ENCODE peak calls at places on chromosomes 7 and 10, in five cellular contexts. C, H, S, F and G are unnamed samples.

GRCh38 chr10:71771204-71771603 is 2.1 kb downstream of the VSIR start:
- DNase-seq in C (no peak), H (peak; percentile 69), S (no peak), F (no peak), G (no peak)

GRCh38 chr10:72852428-72852827 is 41.1 kb upstream of the OIT3 start:
- DNase-seq in C (no peak), H (no peak), S (no peak), F (no peak), G (no peak)

GRCh38 chr7:114432627-114433026 is 18.0 kb downstream of the FOXP2 start:
- DNase-seq in C (no peak), H (no peak), S (no peak), F (no peak), G (no peak)

GRCh38 chr10:75877877-75878276 is 446.5 kb downstream of the LRMDA start:
- DNase-seq in C (no peak), H (no peak), S (no peak), F (no peak), G (no peak)

GRCh38 chr10:3173173-3173878 is 744 bp upstream of the PITRM1 start:
- DNase-seq in C (no peak), H (peak; percentile 95), S (peak; percentile 98), F (no peak), G (peak; percentile 100)

GRCh38 chr10:88114368-88114767 is 250.9 kb downstream of the PTEN start:
- DNase-seq in C (peak; percentile 57), H (peak; percentile 78), S (peak; percentile 47), F (no peak), G (peak; percentile 62)

GRCh38 chr7:96675548-96675947 is 34.1 kb downstream of the SEM1 start:
- DNase-seq in C (no peak), H (no peak), S (no peak), F (no peak), G (no peak)

GRCh38 chr10:85847085-85847484 is 519.5 kb downstream of the GRID1 start:
- DNase-seq in C (no peak), H (no peak), S (no peak), F (no peak), G (no peak)

GRCh38 chr7:91812388-91812787 is 68.1 kb downstream of the MTERF1 start:
- DNase-seq in C (no peak), H (no peak), S (peak; percentile 11), F (no peak), G (no peak)

GRCh38 chr10:19974138-19974537 is 157.9 kb downstream of the PLXDC2 start:
- DNase-seq in C (no peak), H (no peak), S (no peak), F (no peak), G (no peak)

GRCh38 chr7:123492485-123492884 is 41.9 kb downstream of the IQUB start:
- DNase-seq in C (no peak), H (no peak), S (no peak), F (no peak), G (no peak)

GRCh38 chr7:22194633-22195273 is 162.2 kb downstream of the RAPGEF5 start:
- DNase-seq in C (no peak), H (no peak), S (no peak), F (no peak), G (no peak)

GRCh38 chr7:74039337-74039736 is 11.4 kb downstream of the ELN start:
- DNase-seq in C (no peak), H (no peak), S (peak; percentile 10), F (no peak), G (no peak)

GRCh38 chr10:58796242-58796641 is 283.6 kb downstream of the BICC1 start:
- DNase-seq in C (no peak), H (no peak), S (peak; percentile 74), F (peak; percentile 18), G (no peak)

GRCh38 chr7:30193333-30193943 is 58.7 kb downstream of the MTURN start:
- DNase-seq in C (no peak), H (no peak), S (no peak), F (no peak), G (no peak)

GRCh38 chr7:149719912-149720335 is 53.5 kb downstream of the ZNF467 start:
- DNase-seq in C (no peak), H (no peak), S (no peak), F (no peak), G (no peak)

GRCh38 chr10:100446130-100446761 is 16.6 kb upstream of the WNT8B start:
- DNase-seq in C (no peak), H (no peak), S (no peak), F (no peak), G (peak; percentile 37)

GRCh38 chr7:129882531-129882930 is 70.2 kb downstream of the UBE2H start:
- DNase-seq in C (no peak), H (no peak), S (no peak), F (no peak), G (no peak)

GRCh38 chr7:134083766-134084487 is 43.2 kb upstream of the LRGUK start:
- DNase-seq in C (no peak), H (no peak), S (peak; percentile 28), F (peak; percentile 16), G (no peak)

GRCh38 chr7:17989546-17989945 is 38.1 kb downstream of the PRPS1L1 start:
- DNase-seq in C (no peak), H (no peak), S (peak; percentile 19), F (peak; percentile 44), G (no peak)

GRCh38 chr7:18861514-18861913 is 255.9 kb downstream of the TWIST1 start:
- DNase-seq in C (no peak), H (no peak), S (peak; percentile 82), F (peak; percentile 9), G (no peak)

GRCh38 chr10:127527891-127528290 is 21.2 kb upstream of the NPS start:
- DNase-seq in C (no peak), H (peak; percentile 20), S (no peak), F (no peak), G (no peak)

GRCh38 chr7:47578581-47579270 is 3.2 kb downstream of the TNS3 start:
- DNase-seq in C (no peak), H (no peak), S (peak; percentile 43), F (peak; percentile 67), G (no peak)

GRCh38 chr7:47574473-47575328 is 7.2 kb downstream of the TNS3 start:
- DNase-seq in C (no peak), H (peak; percentile 70), S (peak; percentile 65), F (peak; percentile 58), G (no peak)

GRCh38 chr7:47577351-47577919 is 4.5 kb downstream of the TNS3 start:
- DNase-seq in C (no peak), H (no peak), S (no peak), F (no peak), G (no peak)

GRCh38 chr7:47576031-47576908 is 5.6 kb downstream of the TNS3 start:
- DNase-seq in C (no peak), H (peak; percentile 85), S (peak; percentile 71), F (peak; percentile 65), G (peak; percentile 96)

DNA sequence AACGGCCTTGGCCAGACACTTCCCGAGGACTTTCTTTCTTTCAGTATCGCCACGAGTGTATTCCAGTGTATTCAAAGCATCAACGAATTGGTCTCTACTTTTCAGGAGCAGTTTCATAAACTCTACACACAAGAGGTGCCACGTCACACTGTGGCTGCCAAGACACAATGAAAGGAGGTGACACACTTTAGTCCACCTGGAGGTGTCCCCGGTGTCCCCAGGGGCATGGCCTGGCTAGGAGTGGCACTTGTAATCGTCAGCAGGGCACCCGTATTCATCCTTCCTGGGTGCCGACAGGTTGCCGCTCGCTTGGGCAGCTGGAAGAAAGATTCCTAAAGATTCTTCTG is 5.0 kb downstream of the TNS3 start:
- DNase-seq in C (no peak), H (no peak), S (no peak), F (no peak), G (no peak)
- H3K4me3 ChIP-seq in C (no peak overlapping the region), H (no peak overlapping the region), S (no peak overlapping the region), F (no peak overlapping the region), G (no peak overlapping the region)

GRCh38 chr10:77636967-77637473 is 588 bp downstream of the KCNMA1 start:
- DNase-seq in C (peak; percentile 24), H (no peak), S (peak; percentile 12), F (no peak), G (no peak)

GRCh38 chr10:77637474-77637985 is at the start of gene KCNMA1:
- DNase-seq in C (peak; percentile 41), H (peak; percentile 15), S (peak; percentile 37), F (no peak), G (peak; percentile 64)

GRCh38 chr10:77638766-77639101 is 1.1 kb upstream of the KCNMA1 start:
- DNase-seq in C (no peak), H (no peak), S (no peak), F (no peak), G (no peak)

GRCh38 chr10:77639756-77640155 is 2.1 kb upstream of the KCNMA1 start:
- DNase-seq in C (no peak), H (no peak), S (no peak), F (no peak), G (no peak)

DNA sequence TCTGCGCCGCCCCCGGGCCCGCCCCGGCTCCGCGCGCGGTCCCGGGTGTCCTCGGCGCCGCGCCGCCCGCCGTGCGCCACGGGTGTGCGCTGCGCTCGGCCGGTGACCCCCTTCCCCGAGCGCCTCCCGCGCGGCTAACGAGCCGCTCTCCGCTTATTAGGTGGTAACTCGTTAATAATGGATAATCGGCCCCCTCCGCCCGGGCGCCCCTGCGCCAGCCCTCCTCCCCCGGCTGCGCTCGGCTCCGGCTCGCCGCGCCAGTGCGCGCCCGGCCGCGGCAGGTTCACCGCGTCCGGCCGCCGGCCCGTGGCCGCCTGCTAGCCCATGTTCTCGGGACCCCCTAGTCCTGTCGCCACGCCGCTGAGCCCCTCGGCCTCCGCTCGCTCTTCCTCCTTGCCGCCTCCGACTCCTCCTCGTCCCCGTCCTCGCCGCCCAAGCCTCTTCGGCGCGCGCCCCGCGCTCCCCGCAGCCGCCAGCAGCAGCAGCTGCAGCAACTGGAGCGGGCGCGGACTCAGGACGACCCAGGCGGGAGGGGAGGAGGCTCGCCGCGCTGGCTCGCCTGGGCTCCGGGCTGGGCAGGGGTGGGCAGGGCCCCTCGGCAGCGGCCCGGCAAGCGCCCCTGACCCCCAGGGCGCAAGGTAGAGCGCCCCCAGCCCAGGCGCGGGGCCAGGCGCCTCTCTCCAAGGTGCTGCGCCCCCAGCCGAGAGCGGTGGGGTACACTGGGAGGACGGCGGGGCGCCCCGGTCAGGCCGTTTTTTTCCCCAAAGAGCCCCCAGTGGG is 568 bp upstream of the KCNMA1 start:
- DNase-seq in C (peak; percentile 65), H (peak; percentile 39), S (peak; percentile 55), F (peak; percentile 60), G (peak; percentile 61)
- H3K4me3 ChIP-seq in C (peak overlapping the region; percentile 70), H (no peak overlapping the region), S (peak overlapping the region; percentile 46), F (peak overlapping the region; percentile 61), G (peak overlapping the region; percentile 77)

DNA sequence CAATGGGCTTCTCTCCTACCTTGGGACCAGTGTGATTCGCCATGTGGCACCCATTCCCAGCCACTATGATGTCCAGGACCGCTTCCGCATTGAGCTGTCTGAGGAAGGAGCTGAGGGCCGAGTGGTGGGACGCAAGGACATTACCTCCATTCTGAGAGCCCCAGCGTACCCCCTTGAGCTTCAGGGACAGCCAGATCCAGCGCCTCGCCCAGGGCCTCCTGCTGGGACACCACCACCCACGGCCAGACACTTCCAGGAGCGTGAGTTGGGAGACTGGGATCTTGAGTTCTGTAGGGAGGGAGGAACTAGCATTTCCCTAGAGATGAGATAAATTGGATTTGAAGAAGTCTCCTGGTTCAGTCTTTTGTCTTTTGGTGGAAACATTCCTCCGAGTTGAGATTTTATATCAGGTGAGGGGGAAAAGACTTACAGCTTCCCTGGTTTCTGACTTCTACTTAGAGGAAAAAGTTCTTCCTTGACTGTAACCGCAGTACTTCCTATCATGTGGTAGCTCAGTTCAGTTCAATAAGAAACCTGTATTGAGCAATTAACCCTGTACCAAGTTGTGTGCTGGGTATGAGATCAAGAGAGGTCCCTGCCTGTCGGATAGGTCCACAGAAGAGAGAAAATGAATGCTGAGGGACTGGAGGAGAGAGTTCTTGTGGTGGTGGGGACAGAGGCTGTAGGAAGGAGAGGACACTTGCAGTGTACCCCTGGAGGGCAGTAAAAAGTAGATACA is 1.3 kb downstream of the MOSPD3 start:
- DNase-seq in C (no peak), H (no peak), S (no peak), F (no peak), G (no peak)
- H3K4me3 ChIP-seq in C (no peak overlapping the region), H (no peak overlapping the region), S (peak overlapping the region; percentile 77), F (peak overlapping the region; percentile 72), G (no peak overlapping the region)

GRCh38 chr7:1271656-1272055 is 39.0 kb downstream of the UNCX start:
- DNase-seq in C (no peak), H (no peak), S (no peak), F (no peak), G (no peak)
- H3K4me3 ChIP-seq in C (no peak overlapping the region), H (no peak overlapping the region), S (no peak overlapping the region), F (no peak overlapping the region), G (no peak overlapping the region)